ENCODE peak calls at places on chromosomes 2 and 18, in eight cellular contexts. J is heart left ventricle; M is CD8-positive, alpha-beta T cell; N is BE2C; Z is kidney epithelial cell; K is WERI-Rb-1; F is brain microvascular endothelial cell; C is heart right ventricle. Y is an unnamed sample.

GRCh38 chr2:26556309-26557243 is 78.7 kb upstream of the OTOF start:
- DNase-seq in J (no peak), M (no peak), N (no peak), Z (no peak), K (no peak), F (no peak), C (no peak), Y (no peak)

GRCh38 chr2:231305221-231305620 is 90.3 kb upstream of the B3GNT7 start:
- DNase-seq in J (no peak), M (no peak), N (no peak), Z (no peak), K (no peak), F (no peak), C (no peak), Y (no peak)

GRCh38 chr2:72172478-72172877 is 24.8 kb upstream of the CYP26B1 start:
- DNase-seq in J (no peak), M (no peak), N (no peak), Z (no peak), K (no peak), F (no peak), C (no peak), Y (no peak)

GRCh38 chr2:53630001-53630606 is 137.5 kb upstream of the CHAC2 start:
- DNase-seq in J (no peak), M (no peak), N (no peak), Z (no peak), K (no peak), F (no peak), C (no peak), Y (no peak)

GRCh38 chr2:224058048-224058775 is 19.1 kb upstream of the SERPINE2 start:
- DNase-seq in J (no peak), M (no peak), N (no peak), Z (no peak), K (no peak), F (no peak), C (no peak), Y (no peak)

GRCh38 chr18:50126466-50126865 is 68.5 kb downstream of the MYO5B start:
- DNase-seq in J (no peak), M (no peak), N (no peak), Z (no peak), K (no peak), F (no peak), C (no peak), Y (no peak)

GRCh38 chr2:11784747-11785610 is 38.5 kb downstream of the LPIN1 start:
- DNase-seq in J (peak; percentile 50), M (peak; percentile 30), N (peak; percentile 79), Z (no peak), K (peak; percentile 59), F (peak; percentile 69), C (peak; percentile 49), Y (peak; percentile 43)

GRCh38 chr2:37471994-37472393 is 127.6 kb downstream of the QPCT start:
- DNase-seq in J (no peak), M (no peak), N (no peak), Z (no peak), K (no peak), F (peak; percentile 84), C (no peak), Y (peak; percentile 91)

GRCh38 chr2:102021776-102022175 is 30.0 kb downstream of the IL1R2 start:
- DNase-seq in J (no peak), M (no peak), N (no peak), Z (no peak), K (no peak), F (no peak), C (no peak), Y (peak; percentile 77)

GRCh38 chr2:102018823-102019445 is 27.2 kb downstream of the IL1R2 start:
- DNase-seq in J (no peak), M (no peak), N (no peak), Z (no peak), K (no peak), F (no peak), C (no peak), Y (peak; percentile 36)

GRCh38 chr2:102022884-102023539 is 31.3 kb downstream of the IL1R2 start:
- DNase-seq in J (no peak), M (no peak), N (no peak), Z (no peak), K (no peak), F (no peak), C (no peak), Y (no peak)

GRCh38 chr2:102024410-102024809 is 32.6 kb downstream of the IL1R2 start:
- DNase-seq in J (no peak), M (no peak), N (no peak), Z (no peak), K (no peak), F (no peak), C (no peak), Y (no peak)

DNA sequence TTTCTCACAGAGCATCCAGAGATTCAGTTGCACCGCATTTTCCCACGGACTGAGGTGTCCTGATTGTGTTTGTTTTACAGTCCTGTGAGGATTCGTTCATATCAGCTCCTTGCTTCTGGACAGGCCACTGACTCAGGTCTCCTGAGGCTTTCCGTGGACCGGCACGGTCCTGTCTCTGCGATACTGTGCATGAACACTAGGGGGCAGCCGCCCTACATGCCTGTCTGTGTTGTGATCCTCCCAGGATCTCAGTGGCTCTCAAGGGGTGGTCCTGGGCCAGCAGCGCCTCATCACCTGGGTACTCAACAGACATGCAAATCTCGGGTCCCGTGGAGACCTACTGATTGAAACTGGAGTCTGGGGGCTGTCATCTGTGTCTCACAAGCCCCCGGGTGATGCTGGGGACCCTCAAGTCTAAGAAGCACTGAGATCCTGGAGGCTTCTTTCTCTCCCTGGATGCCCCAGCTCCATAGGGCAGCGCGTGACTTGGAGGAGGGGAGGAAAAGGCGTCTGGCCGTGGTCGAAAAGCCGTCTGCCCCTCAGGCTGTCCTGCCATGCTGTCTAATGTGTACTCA is 28.9 kb downstream of the IL1R2 start:
- DNase-seq in J (peak; percentile 91), M (peak; percentile 75), N (peak; percentile 76), Z (peak; percentile 52), K (peak; percentile 74), F (peak; percentile 97), C (peak; percentile 89), Y (peak; percentile 90)
- H3K36me3 ChIP-seq in J (no peaks in the 10 kb centered on the region), M (no peaks in the 10 kb centered on the region), N (no peaks in the 10 kb centered on the region), Z (no peaks in the 10 kb centered on the region), K (no peaks in the 10 kb centered on the region), F (no peaks in the 10 kb centered on the region), C (no peaks in the 10 kb centered on the region), Y (no peaks in the 10 kb centered on the region)

GRCh38 chr2:29782087-29782486 is 139.3 kb downstream of the ALK start:
- DNase-seq in J (no peak), M (no peak), N (no peak), Z (no peak), K (peak; percentile 91), F (no peak), C (no peak), Y (no peak)

GRCh38 chr2:29786361-29786760 is 135.0 kb downstream of the ALK start:
- DNase-seq in J (no peak), M (no peak), N (no peak), Z (no peak), K (no peak), F (no peak), C (no peak), Y (no peak)

GRCh38 chr2:29788066-29788465 is 133.3 kb downstream of the ALK start:
- DNase-seq in J (no peak), M (no peak), N (no peak), Z (no peak), K (peak; percentile 91), F (no peak), C (no peak), Y (no peak)

GRCh38 chr2:29782531-29782930 is 138.9 kb downstream of the ALK start:
- DNase-seq in J (no peak), M (no peak), N (no peak), Z (no peak), K (no peak), F (no peak), C (no peak), Y (no peak)

GRCh38 chr2:29783696-29784095 is 137.7 kb downstream of the ALK start:
- DNase-seq in J (no peak), M (no peak), N (no peak), Z (no peak), K (peak; percentile 64), F (no peak), C (no peak), Y (no peak)
- TF ChIP-seq CTCF in J (no peak), M (no peak), N (peak; percentile 4), Z (no peak), K (peak; percentile 68), F (no peak), C (no peak), Y (no peak)

GRCh38 chr2:47568164-47568861 is 165.4 kb downstream of the MSH2 start:
- DNase-seq in J (no peak), M (no peak), N (no peak), Z (no peak), K (peak; percentile 92), F (no peak), C (no peak), Y (no peak)

GRCh38 chr2:47569658-47570398 is 166.9 kb downstream of the MSH2 start:
- DNase-seq in J (no peak), M (no peak), N (peak; percentile 24), Z (no peak), K (peak; percentile 53), F (no peak), C (no peak), Y (no peak)

GRCh38 chr2:47562548-47562947 is 159.6 kb downstream of the MSH2 start:
- DNase-seq in J (no peak), M (no peak), N (no peak), Z (no peak), K (no peak), F (no peak), C (no peak), Y (no peak)

GRCh38 chr2:47564129-47564528 is 161.2 kb downstream of the MSH2 start:
- DNase-seq in J (no peak), M (no peak), N (no peak), Z (no peak), K (no peak), F (no peak), C (no peak), Y (no peak)

DNA sequence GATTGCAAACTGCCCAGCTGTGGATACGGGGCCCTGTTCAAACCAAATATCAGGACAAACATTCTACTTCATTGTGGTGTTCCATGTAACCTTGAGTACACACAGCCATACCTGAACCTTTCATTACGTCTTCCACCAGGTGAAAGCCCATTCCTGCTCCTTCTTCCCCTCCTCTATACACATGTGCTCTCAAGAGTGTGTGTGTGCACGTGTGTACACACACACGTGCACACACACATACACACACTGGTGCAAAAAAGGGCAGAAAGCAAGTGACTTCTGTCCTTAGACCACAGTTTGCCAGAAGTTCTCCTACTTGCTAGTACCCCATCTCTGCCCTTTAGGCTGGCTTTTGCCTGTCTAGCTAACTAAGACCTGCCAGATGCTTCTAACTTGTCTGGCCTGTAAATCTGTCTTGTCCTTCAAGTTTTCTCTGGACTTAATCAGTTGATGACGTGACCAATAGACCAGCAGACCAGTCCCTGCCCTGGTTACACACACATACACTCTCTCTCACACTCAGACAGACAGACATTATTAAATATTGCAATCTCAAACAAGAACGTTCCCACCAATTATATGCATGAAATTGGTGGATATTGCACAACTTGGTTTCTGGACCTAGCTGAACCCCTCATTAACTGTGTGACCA is 163.4 kb downstream of the MSH2 start:
- DNase-seq in J (no peak), M (no peak), N (no peak), Z (no peak), K (peak; percentile 30), F (no peak), C (no peak), Y (no peak)
- H3K36me3 ChIP-seq in J (no peaks in the 10 kb centered on the region), M (no peaks in the 10 kb centered on the region), N (no peaks in the 10 kb centered on the region), Z (no peaks in the 10 kb centered on the region), K (peaks cover 70% of the 10 kb centered on the region), F (no peaks in the 10 kb centered on the region), C (no peaks in the 10 kb centered on the region), Y (no peaks in the 10 kb centered on the region)

DNA sequence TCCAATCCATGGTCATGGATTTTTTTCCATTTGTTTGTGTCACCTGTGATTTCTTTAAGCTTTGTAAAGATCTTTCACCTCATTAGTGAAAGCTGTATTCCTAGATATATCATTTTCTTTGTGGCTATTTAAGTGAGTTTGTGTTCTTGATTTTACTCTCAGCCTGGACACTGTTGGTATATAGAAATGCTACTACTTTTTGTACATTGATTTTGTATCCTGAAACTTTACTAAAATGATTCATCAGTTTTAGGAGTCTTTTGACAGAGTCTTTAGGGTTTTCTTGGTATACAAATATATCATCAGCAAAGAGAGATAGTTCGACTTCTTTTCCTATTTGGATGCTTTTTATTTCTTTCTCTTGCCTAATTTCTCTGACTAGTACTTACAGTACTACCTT is 12.3 kb downstream of the GKN2 start:
- DNase-seq in J (no peak), M (no peak), N (no peak), Z (no peak), K (no peak), F (no peak), C (no peak), Y (no peak)
- TF ChIP-seq CTCF in J (no peak), M (no peak), N (no peak), Z (no peak), K (no peak), F (no peak), C (no peak), Y (no peak)

Y was measured in fibroblast of lung.